ENCODE peak calls at places on chromosome 13, in seven cellular contexts. S, T, P, F, R, Z and Y are unnamed samples.
A peak's percentile ranks its signal among the peaks of the same experiment; 100 is the strongest.

GRCh38 chr13:100330662-100331061 is 241.8 kb downstream of the PCCA start:
- DNase-seq in P (no peak), S (no peak), Z (no peak), T (no peak), R (no peak), F (peak; percentile 30), Y (no peak)

GRCh38 chr13:104461049-104461448 is 1394.8 kb upstream of the SLC10A2 start:
- DNase-seq in F (no peak), Z (no peak), T (no peak), P (no peak), S (no peak), R (no peak), Y (no peak)

GRCh38 chr13:21138561-21138960 is 37.8 kb downstream of the SKA3 start:
- DNase-seq in S (no peak), F (no peak), Z (no peak), R (no peak), T (no peak), P (no peak), Y (no peak)

GRCh38 chr13:74450976-74451375 is 316.8 kb upstream of the KLF12 start:
- DNase-seq in S (no peak), T (no peak), R (no peak), Z (no peak), F (peak; percentile 35), P (no peak), Y (no peak)

GRCh38 chr13:78121459-78122348 is 203.1 kb upstream of the EDNRB start:
- DNase-seq in T (no peak), R (peak; percentile 65), P (no peak), S (no peak), Z (no peak), F (peak; percentile 49), Y (no peak)

GRCh38 chr13:101115762-101116161 is 300.5 kb downstream of the NALCN start:
- DNase-seq in P (no peak), R (no peak), T (no peak), Z (no peak), S (no peak), F (peak; percentile 10), Y (no peak)

GRCh38 chr13:31686660-31687430 is 52.5 kb upstream of the RXFP2 start:
- DNase-seq in P (no peak), S (no peak), Z (no peak), T (no peak), F (no peak), R (no peak), Y (no peak)

GRCh38 chr13:67023088-67023893 is 206.8 kb downstream of the PCDH9 start:
- DNase-seq in Z (no peak), T (no peak), S (no peak), P (peak; percentile 45), R (peak; percentile 37), F (peak; percentile 98), Y (no peak)

GRCh38 chr13:102598061-102598460 is 1.3 kb downstream of the TPP2 start:
- DNase-seq in S (no peak), T (no peak), R (no peak), P (no peak), Z (no peak), F (no peak), Y (no peak)

GRCh38 chr13:23456437-23456836 is 22.9 kb upstream of the SACS start:
- DNase-seq in P (no peak), Z (no peak), S (no peak), R (no peak), F (no peak), T (no peak), Y (no peak)

GRCh38 chr13:23449386-23450162 is 16.1 kb upstream of the SACS start:
- DNase-seq in P (no peak), T (no peak), R (no peak), F (no peak), S (no peak), Z (no peak), Y (no peak)

GRCh38 chr13:23450340-23451046 is 17.0 kb upstream of the SACS start:
- DNase-seq in F (no peak), Z (no peak), R (no peak), S (no peak), T (no peak), P (no peak), Y (no peak)

GRCh38 chr13:23455401-23456185 is 22.1 kb upstream of the SACS start:
- DNase-seq in Z (no peak), T (no peak), P (no peak), S (no peak), F (no peak), R (no peak), Y (peak; percentile 67)

DNA sequence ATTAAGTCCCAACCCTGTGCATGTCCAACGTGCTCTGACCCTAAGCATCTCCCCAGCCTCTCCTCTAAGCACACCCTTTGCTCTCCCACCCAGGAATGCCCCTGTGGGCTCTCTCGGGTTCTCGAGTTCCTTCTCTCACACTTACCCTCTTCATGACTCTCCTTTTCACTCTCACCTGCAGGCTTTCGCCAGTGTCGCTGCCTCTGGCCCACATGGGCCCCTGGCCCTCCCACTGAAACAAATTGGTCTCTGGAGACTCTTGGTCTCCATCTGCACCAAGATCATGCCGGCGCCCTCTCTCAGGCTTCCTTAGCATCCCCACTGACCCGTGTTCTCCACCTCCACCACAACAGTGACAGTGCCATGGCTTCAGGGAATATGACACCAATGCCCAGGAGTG is 19.6 kb upstream of the SACS start:
- DNase-seq in P (no peak), F (no peak), S (no peak), Z (no peak), T (no peak), R (no peak), Y (no peak)
- H3K9me3 ChIP-seq in P (no peaks in the 10 kb centered on the region), F (no peaks in the 10 kb centered on the region), S (no peaks in the 10 kb centered on the region), Z (no peaks in the 10 kb centered on the region), T (no peaks in the 10 kb centered on the region), R (no peaks in the 10 kb centered on the region), Y (no peaks in the 10 kb centered on the region)

GRCh38 chr13:18961383-18962117 is 220.1 kb downstream of the TUBA3C start:
- DNase-seq in T (no peak), Z (no peak), P (no peak), R (no peak), S (no peak), F (no peak), Y (no peak)
- H3K9me3 ChIP-seq in T (peaks cover 79% of the 10 kb centered on the region), Z (no peaks in the 10 kb centered on the region), P (peaks cover 87% of the 10 kb centered on the region), R (no peaks in the 10 kb centered on the region), S (no peaks in the 10 kb centered on the region), F (no peaks in the 10 kb centered on the region), Y (no peaks in the 10 kb centered on the region)

DNA sequence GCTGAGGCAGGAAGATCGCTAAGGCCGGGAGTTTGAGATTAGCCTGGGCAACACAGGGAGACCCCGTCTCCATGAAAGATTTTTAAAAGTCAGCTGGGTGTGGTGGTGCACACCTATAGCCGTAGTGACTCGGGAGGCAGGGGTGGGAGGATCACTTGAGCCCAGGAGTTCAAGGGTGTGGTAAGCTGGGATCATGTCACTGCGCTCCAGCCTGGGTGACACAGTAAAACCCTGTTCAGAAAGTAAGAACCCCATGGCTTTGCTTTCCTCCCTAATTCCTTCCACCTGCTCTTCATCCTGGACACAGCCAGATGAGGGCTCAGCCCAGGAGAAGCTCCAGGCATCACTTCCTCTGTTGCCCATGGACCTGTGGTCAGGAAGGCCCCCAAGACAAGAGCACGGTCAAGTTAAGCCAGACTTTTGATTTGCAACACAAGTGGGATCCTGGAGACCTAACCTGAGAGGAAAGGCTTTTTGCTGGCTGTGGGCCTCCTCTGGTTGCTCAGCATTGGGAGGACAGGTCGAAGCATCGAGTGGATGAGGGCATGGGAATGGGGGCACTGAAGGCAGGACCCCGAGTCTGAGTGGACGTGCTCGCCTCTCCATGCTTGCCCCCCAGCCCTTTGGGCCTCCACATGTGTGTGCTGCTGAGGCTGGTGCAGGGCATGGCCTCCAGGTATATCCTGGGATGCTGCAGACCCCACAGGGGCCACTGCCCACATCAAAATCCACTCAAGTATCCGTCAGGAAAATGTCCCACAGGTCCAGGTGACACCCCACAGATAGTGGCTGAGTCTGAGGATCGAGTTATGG is 25.4 kb downstream of the TUBA3C start:
- DNase-seq in S (no peak), R (no peak), T (no peak), F (no peak), Z (no peak), P (no peak), Y (no peak)
- H3K9me3 ChIP-seq in S (no peaks in the 10 kb centered on the region), R (no peaks in the 10 kb centered on the region), T (peaks cover 79% of the 10 kb centered on the region), F (no peaks in the 10 kb centered on the region), Z (no peaks in the 10 kb centered on the region), P (peaks cover 100% of the 10 kb centered on the region), Y (no peaks in the 10 kb centered on the region)

DNA sequence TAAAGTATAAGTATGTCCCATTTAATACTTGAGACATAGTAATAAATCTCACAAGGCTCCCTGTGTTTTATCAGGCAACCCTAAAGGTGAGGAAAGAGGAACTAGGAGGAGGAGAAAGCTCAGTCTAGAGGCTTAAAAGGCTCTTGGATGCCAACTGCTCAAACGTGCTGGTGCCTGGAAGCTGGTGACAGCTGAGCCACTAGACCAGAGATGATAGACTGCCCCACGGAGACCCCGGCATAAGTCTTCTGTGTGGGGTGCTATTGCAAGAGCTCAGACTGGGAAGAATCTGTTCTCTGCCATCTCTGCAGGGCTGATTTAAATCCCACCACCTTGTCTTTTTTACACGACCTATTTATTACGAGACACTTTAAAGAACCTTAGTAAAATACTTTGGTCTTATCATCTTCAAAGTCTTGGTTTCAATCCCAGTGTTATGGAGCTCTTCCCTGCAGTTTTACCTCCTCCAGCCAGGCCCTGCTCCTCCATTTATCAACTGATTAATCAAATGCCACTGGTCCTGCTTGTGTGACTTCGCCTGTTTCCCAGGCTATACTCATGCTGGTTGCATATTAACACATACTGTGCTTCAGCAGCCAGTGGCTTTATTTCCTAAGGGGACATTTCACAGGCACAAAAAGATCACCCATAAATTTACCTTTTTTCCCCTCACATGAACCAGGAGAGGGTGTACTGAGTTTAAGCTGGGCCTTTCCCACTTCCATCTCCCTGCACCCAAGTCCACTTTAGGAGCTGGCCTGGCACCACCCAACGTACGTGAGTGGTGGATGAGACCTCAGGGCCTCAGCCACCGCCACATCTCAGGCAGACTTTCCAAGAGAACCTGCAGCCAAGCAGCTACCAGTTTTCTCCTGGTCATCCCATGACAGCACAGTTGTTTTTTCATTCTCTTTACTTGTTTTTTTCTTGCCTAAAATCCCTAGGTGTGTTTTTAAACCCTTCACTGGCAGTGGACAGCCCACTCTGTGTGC is 7.8 kb upstream of the ATP12A start:
- DNase-seq in S (no peak), P (no peak), R (no peak), F (no peak), Z (no peak), T (no peak), Y (peak; percentile 16)
- H3K9me3 ChIP-seq in S (no peaks in the 10 kb centered on the region), P (no peaks in the 10 kb centered on the region), R (no peaks in the 10 kb centered on the region), F (no peaks in the 10 kb centered on the region), Z (no peaks in the 10 kb centered on the region), T (no peaks in the 10 kb centered on the region), Y (no peaks in the 10 kb centered on the region)

GRCh38 chr13:95956589-95957148 is 96.5 kb downstream of the UGGT2 start:
- DNase-seq in S (no peak), F (peak; percentile 23), T (no peak), Z (no peak), P (no peak), R (no peak), Y (no peak)

GRCh38 chr13:95957331-95957730 is 95.9 kb downstream of the UGGT2 start:
- DNase-seq in T (no peak), F (no peak), S (no peak), P (no peak), R (no peak), Z (no peak), Y (no peak)

GRCh38 chr13:95954266-95954665 is 98.9 kb downstream of the UGGT2 start:
- DNase-seq in R (no peak), S (no peak), P (no peak), F (no peak), Z (no peak), T (no peak), Y (no peak)

GRCh38 chr13:95955255-95955654 is 97.9 kb downstream of the UGGT2 start:
- DNase-seq in F (no peak), R (no peak), T (no peak), S (no peak), Z (no peak), P (no peak), Y (no peak)

GRCh38 chr13:95955719-95956118 is 97.5 kb downstream of the UGGT2 start:
- DNase-seq in S (no peak), P (no peak), R (no peak), T (no peak), Z (no peak), F (no peak), Y (no peak)
- H3K9me3 ChIP-seq in S (no peaks in the 10 kb centered on the region), P (peaks cover 7% of the 10 kb centered on the region), R (no peaks in the 10 kb centered on the region), T (peaks cover 5% of the 10 kb centered on the region), Z (no peaks in the 10 kb centered on the region), F (no peaks in the 10 kb centered on the region), Y (no peaks in the 10 kb centered on the region)